ENCODE peak calls at places on chromosomes 1 and 21, in five cellular contexts. M is cardiac fibroblast, A is WTC11, K is fibroblast of the aortic adventitia, E is endothelial cell. I is an unnamed sample.

GRCh38 chr1:65494671-65495070 is 74.2 kb downstream of the LEPR start:
- DNase-seq in M (no peak), A (no peak), K (no peak), E (no peak), I (no peak)

GRCh38 chr1:32881871-32882850 is 4.1 kb upstream of the HPCA start:
- DNase-seq in M (no peak), A (no peak), K (no peak), E (no peak), I (no peak)

GRCh38 chr1:161502181-161502580 is 3.1 kb upstream of the FCGR2A start:
- DNase-seq in M (no peak), A (no peak), K (no peak), E (no peak), I (no peak)

GRCh38 chr21:43312011-43312410 is 114.9 kb downstream of the SIK1 start:
- DNase-seq in M (no peak), A (no peak), K (no peak), E (no peak), I (no peak)

GRCh38 chr1:32606565-32606964 is 43.8 kb downstream of the ZBTB8OS start:
- DNase-seq in M (no peak), A (no peak), K (no peak), E (no peak), I (no peak)

GRCh38 chr1:119737040-119737682 is 25.4 kb downstream of the PHGDH start:
- DNase-seq in M (no peak), A (no peak), K (peak), E (peak), I (no peak)

GRCh38 chr1:162192323-162192678 is 122.8 kb downstream of the NOS1AP start:
- DNase-seq in M (no peak), A (no peak), K (no peak), E (no peak), I (no peak)

GRCh38 chr1:94978401-94978800 is 51.5 kb upstream of the CNN3 start:
- DNase-seq in M (no peak), A (no peak), K (no peak), E (no peak), I (no peak)

GRCh38 chr1:81113688-81114087 is 687.0 kb upstream of the ADGRL2 start:
- DNase-seq in M (peak), A (no peak), K (peak), E (no peak), I (peak)

GRCh38 chr1:192983349-192983980 is 75.7 kb downstream of the UCHL5 start:
- DNase-seq in M (no peak), A (no peak), K (no peak), E (no peak), I (no peak)

GRCh38 chr1:53016705-53017104 is 45.3 kb upstream of the PODN start:
- DNase-seq in M (peak), A (no peak), K (peak), E (no peak), I (peak)

GRCh38 chr1:7454895-7455784 is 316.0 kb upstream of the VAMP3 start:
- DNase-seq in M (no peak), A (no peak), K (peak), E (no peak), I (peak)

GRCh38 chr1:169105434-169106094 is 926 bp upstream of the ATP1B1 start:
- DNase-seq in M (no peak), A (peak), K (no peak), E (peak), I (no peak)

GRCh38 chr1:935751-936231 is 12.1 kb downstream of the SAMD11 start:
- DNase-seq in M (no peak), A (peak), K (no peak), E (no peak), I (no peak)

GRCh38 chr1:113904292-113904673 is 316 bp downstream of the AP4B1 start:
- DNase-seq in M (no peak), A (peak), K (no peak), E (no peak), I (no peak)

GRCh38 chr1:156308078-156308477 is 9.0 kb upstream of the VHLL start:
- DNase-seq in M (peak), A (no peak), K (peak), E (no peak), I (peak)

GRCh38 chr1:227907439-227908015 is 40.2 kb downstream of the WNT9A start:
- DNase-seq in M (no peak), A (no peak), K (no peak), E (no peak), I (no peak)

GRCh38 chr1:113536182-113536780 is 146.0 kb downstream of the MAGI3 start:
- DNase-seq in M (peak), A (no peak), K (peak), E (no peak), I (peak)

GRCh38 chr1:152640351-152640750 is 17.4 kb upstream of the LCE3A start:
- DNase-seq in M (no peak), A (no peak), K (no peak), E (no peak), I (no peak)

GRCh38 chr1:8351693-8352470 is 34.0 kb downstream of the SLC45A1 start:
- DNase-seq in M (no peak), A (peak), K (no peak), E (peak), I (no peak)

GRCh38 chr1:2378956-2379732 is 12.2 kb downstream of the MORN1 start:
- DNase-seq in M (no peak), A (no peak), K (no peak), E (no peak), I (no peak)

GRCh38 chr1:234999513-234999940 is 129.1 kb downstream of the TOMM20 start:
- DNase-seq in M (no peak), A (no peak), K (no peak), E (no peak), I (no peak)

GRCh38 chr1:9101510-9102146 is 27.3 kb downstream of the GPR157 start:
- DNase-seq in M (peak), A (peak), K (peak), E (peak), I (peak)

GRCh38 chr1:2925923-2926322 is 95.3 kb upstream of the ACTRT2 start:
- DNase-seq in M (no peak), A (no peak), K (no peak), E (no peak), I (no peak)

GRCh38 chr1:6041432-6042062 is 4.1 kb upstream of the KCNAB2 start:
- DNase-seq in M (peak), A (peak), K (no peak), E (peak), I (peak)

GRCh38 chr1:162678439-162678838 is 46.2 kb downstream of the DDR2 start:
- DNase-seq in M (peak), A (no peak), K (peak), E (no peak), I (peak)

GRCh38 chr1:56054959-56055358 is 524.4 kb downstream of the PLPP3 start:
- DNase-seq in M (no peak), A (no peak), K (no peak), E (no peak), I (no peak)

GRCh38 chr1:204445860-204446412 is 34.3 kb upstream of the PPP1R15B start:
- DNase-seq in M (peak), A (peak), K (peak), E (peak), I (no peak)

GRCh38 chr1:204447736-204448135 is 36.1 kb upstream of the PPP1R15B start:
- DNase-seq in M (no peak), A (no peak), K (no peak), E (no peak), I (no peak)

GRCh38 chr1:204448321-204448964 is 36.8 kb upstream of the PPP1R15B start:
- DNase-seq in M (peak), A (no peak), K (no peak), E (no peak), I (no peak)

GRCh38 chr1:204447220-204447619 is 35.6 kb upstream of the PPP1R15B start:
- DNase-seq in M (no peak), A (no peak), K (no peak), E (no peak), I (no peak)

GRCh38 chr1:204446413-204447111 is 34.9 kb upstream of the PPP1R15B start:
- DNase-seq in M (peak), A (peak), K (peak), E (peak), I (peak)
- TF ChIP-seq CTCF in M (peak), A (peak), K (peak), E (no peak), I (peak)

GRCh38 chr1:97192872-97193572 is 471.4 kb downstream of the PTBP2 start:
- DNase-seq in M (peak), A (no peak), K (peak), E (no peak), I (peak)
- TF ChIP-seq CTCF in M (peak), A (no peak), K (peak), E (no peak), I (peak)

GRCh38 chr1:242651817-242652216 is 127.3 kb upstream of the PLD5 start:
- DNase-seq in M (no peak), A (peak), K (no peak), E (peak), I (no peak)
- TF ChIP-seq CTCF in M (no peak), A (peak), K (no peak), E (peak), I (no peak)

GRCh38 chr1:200317236-200317635 is 92.6 kb downstream of the ZNF281 start:
- DNase-seq in M (peak), A (no peak), K (peak), E (no peak), I (peak)

GRCh38 chr1:200311256-200311655 is 98.6 kb downstream of the ZNF281 start:
- DNase-seq in M (peak), A (no peak), K (no peak), E (no peak), I (peak)

GRCh38 chr1:200316148-200316803 is 93.6 kb downstream of the ZNF281 start:
- DNase-seq in M (no peak), A (no peak), K (no peak), E (no peak), I (no peak)

GRCh38 chr1:200310824-200311223 is 99.0 kb downstream of the ZNF281 start:
- DNase-seq in M (no peak), A (no peak), K (no peak), E (no peak), I (no peak)

GRCh38 chr1:200314085-200314750 is 95.6 kb downstream of the ZNF281 start:
- DNase-seq in M (peak), A (no peak), K (peak), E (no peak), I (peak)
- TF ChIP-seq CTCF in M (no peak), A (no peak), K (no peak), E (no peak), I (no peak)

I was measured in fibroblast of mammary gland.